ENCODE peak calls at places on chromosome 9, in five cellular contexts. One of them, this sample, is unnamed.

GRCh38 chr9:976805-977360 is 428 bp downstream of the DMRT3 start:
- DNase-seq in Peyer's patch: no peak
- DNase-seq in activated CD8-positive, alpha-beta T cell treated with anti-CD3 and anti-CD28 coated beads, Interleukin-2, amount 10 ng/mL, durations not matched to agents 7 days and 5 days: no peak
- DNase-seq in amniotic stem cell: no peak
- DNase-seq in stimulated activated naive B cell treated with anti-CD40 and anti-IgM and Interleukin-4, amounts not matched to agents 10 μg/mL and 1 μg/mL and 100 μg/mL, for 72 hours: no peak
- DNase-seq in this sample: no peak

GRCh38 chr9:79257215-79257614 is 314.6 kb upstream of the TLE4 start:
- DNase-seq in Peyer's patch: no peak
- DNase-seq in activated CD8-positive, alpha-beta T cell treated with anti-CD3 and anti-CD28 coated beads, Interleukin-2, amount 10 ng/mL, durations not matched to agents 7 days and 5 days: no peak
- DNase-seq in amniotic stem cell: no peak
- DNase-seq in stimulated activated naive B cell treated with anti-CD40 and anti-IgM and Interleukin-4, amounts not matched to agents 10 μg/mL and 1 μg/mL and 100 μg/mL, for 72 hours: no peak
- DNase-seq in this sample: no peak

GRCh38 chr9:14433841-14434511 is 120.0 kb upstream of the NFIB start:
- DNase-seq in Peyer's patch: no peak
- DNase-seq in activated CD8-positive, alpha-beta T cell treated with anti-CD3 and anti-CD28 coated beads, Interleukin-2, amount 10 ng/mL, durations not matched to agents 7 days and 5 days: no peak
- DNase-seq in amniotic stem cell: peak
- DNase-seq in stimulated activated naive B cell treated with anti-CD40 and anti-IgM and Interleukin-4, amounts not matched to agents 10 μg/mL and 1 μg/mL and 100 μg/mL, for 72 hours: no peak
- DNase-seq in this sample: peak

GRCh38 chr9:89529243-89530030 is 31.5 kb upstream of the SEMA4D start:
- DNase-seq in Peyer's patch: peak
- DNase-seq in activated CD8-positive, alpha-beta T cell treated with anti-CD3 and anti-CD28 coated beads, Interleukin-2, amount 10 ng/mL, durations not matched to agents 7 days and 5 days: peak
- DNase-seq in amniotic stem cell: no peak
- DNase-seq in stimulated activated naive B cell treated with anti-CD40 and anti-IgM and Interleukin-4, amounts not matched to agents 10 μg/mL and 1 μg/mL and 100 μg/mL, for 72 hours: no peak
- DNase-seq in this sample: no peak

GRCh38 chr9:36991516-36992134 is 42.4 kb downstream of the PAX5 start:
- DNase-seq in Peyer's patch: no peak
- DNase-seq in activated CD8-positive, alpha-beta T cell treated with anti-CD3 and anti-CD28 coated beads, Interleukin-2, amount 10 ng/mL, durations not matched to agents 7 days and 5 days: peak
- DNase-seq in amniotic stem cell: no peak
- DNase-seq in stimulated activated naive B cell treated with anti-CD40 and anti-IgM and Interleukin-4, amounts not matched to agents 10 μg/mL and 1 μg/mL and 100 μg/mL, for 72 hours: no peak
- DNase-seq in this sample: no peak

GRCh38 chr9:80797841-80798688 is 891.3 kb downstream of the TLE1 start:
- DNase-seq in Peyer's patch: no peak
- DNase-seq in activated CD8-positive, alpha-beta T cell treated with anti-CD3 and anti-CD28 coated beads, Interleukin-2, amount 10 ng/mL, durations not matched to agents 7 days and 5 days: no peak
- DNase-seq in amniotic stem cell: no peak
- DNase-seq in stimulated activated naive B cell treated with anti-CD40 and anti-IgM and Interleukin-4, amounts not matched to agents 10 μg/mL and 1 μg/mL and 100 μg/mL, for 72 hours: no peak
- DNase-seq in this sample: peak

GRCh38 chr9:36632892-36633291 is 60.2 kb downstream of the MELK start:
- DNase-seq in Peyer's patch: no peak
- DNase-seq in activated CD8-positive, alpha-beta T cell treated with anti-CD3 and anti-CD28 coated beads, Interleukin-2, amount 10 ng/mL, durations not matched to agents 7 days and 5 days: no peak
- DNase-seq in amniotic stem cell: no peak
- DNase-seq in stimulated activated naive B cell treated with anti-CD40 and anti-IgM and Interleukin-4, amounts not matched to agents 10 μg/mL and 1 μg/mL and 100 μg/mL, for 72 hours: no peak
- DNase-seq in this sample: no peak

GRCh38 chr9:76161546-76161945 is 232.7 kb downstream of the RFK start:
- DNase-seq in Peyer's patch: no peak
- DNase-seq in activated CD8-positive, alpha-beta T cell treated with anti-CD3 and anti-CD28 coated beads, Interleukin-2, amount 10 ng/mL, durations not matched to agents 7 days and 5 days: no peak
- DNase-seq in amniotic stem cell: peak
- DNase-seq in stimulated activated naive B cell treated with anti-CD40 and anti-IgM and Interleukin-4, amounts not matched to agents 10 μg/mL and 1 μg/mL and 100 μg/mL, for 72 hours: no peak
- DNase-seq in this sample: no peak

GRCh38 chr9:95503369-95503768 is 13.4 kb downstream of the PTCH1 start:
- DNase-seq in Peyer's patch: no peak
- DNase-seq in activated CD8-positive, alpha-beta T cell treated with anti-CD3 and anti-CD28 coated beads, Interleukin-2, amount 10 ng/mL, durations not matched to agents 7 days and 5 days: no peak
- DNase-seq in amniotic stem cell: no peak
- DNase-seq in stimulated activated naive B cell treated with anti-CD40 and anti-IgM and Interleukin-4, amounts not matched to agents 10 μg/mL and 1 μg/mL and 100 μg/mL, for 72 hours: no peak
- DNase-seq in this sample: no peak

GRCh38 chr9:77926314-77926959 is 105.2 kb downstream of the GNAQ start:
- DNase-seq in Peyer's patch: no peak
- DNase-seq in activated CD8-positive, alpha-beta T cell treated with anti-CD3 and anti-CD28 coated beads, Interleukin-2, amount 10 ng/mL, durations not matched to agents 7 days and 5 days: no peak
- DNase-seq in amniotic stem cell: peak
- DNase-seq in stimulated activated naive B cell treated with anti-CD40 and anti-IgM and Interleukin-4, amounts not matched to agents 10 μg/mL and 1 μg/mL and 100 μg/mL, for 72 hours: no peak
- DNase-seq in this sample: no peak

GRCh38 chr9:4097490-4097889 is 202.4 kb downstream of the GLIS3 start:
- DNase-seq in Peyer's patch: no peak
- DNase-seq in activated CD8-positive, alpha-beta T cell treated with anti-CD3 and anti-CD28 coated beads, Interleukin-2, amount 10 ng/mL, durations not matched to agents 7 days and 5 days: no peak
- DNase-seq in amniotic stem cell: no peak
- DNase-seq in stimulated activated naive B cell treated with anti-CD40 and anti-IgM and Interleukin-4, amounts not matched to agents 10 μg/mL and 1 μg/mL and 100 μg/mL, for 72 hours: no peak
- DNase-seq in this sample: no peak

GRCh38 chr9:27945386-27945785 is 372.1 kb upstream of the C9orf72 start:
- DNase-seq in Peyer's patch: no peak
- DNase-seq in activated CD8-positive, alpha-beta T cell treated with anti-CD3 and anti-CD28 coated beads, Interleukin-2, amount 10 ng/mL, durations not matched to agents 7 days and 5 days: no peak
- DNase-seq in amniotic stem cell: no peak
- DNase-seq in stimulated activated naive B cell treated with anti-CD40 and anti-IgM and Interleukin-4, amounts not matched to agents 10 μg/mL and 1 μg/mL and 100 μg/mL, for 72 hours: no peak
- DNase-seq in this sample: no peak

GRCh38 chr9:19161257-19162025 is 34.1 kb upstream of the PLIN2 start:
- DNase-seq in Peyer's patch: peak
- DNase-seq in activated CD8-positive, alpha-beta T cell treated with anti-CD3 and anti-CD28 coated beads, Interleukin-2, amount 10 ng/mL, durations not matched to agents 7 days and 5 days: peak
- DNase-seq in amniotic stem cell: peak
- DNase-seq in stimulated activated naive B cell treated with anti-CD40 and anti-IgM and Interleukin-4, amounts not matched to agents 10 μg/mL and 1 μg/mL and 100 μg/mL, for 72 hours: no peak
- DNase-seq in this sample: no peak